ENCODE peak calls at places on chromosomes 11 and 22, in ten cellular contexts. One of them, this sample, is unnamed. For H3K36me3 and H3K4me1, the result is how much of the 10 kb centered on the place peaks cover.

GRCh38 chr11:96567193-96567592 is 177.4 kb downstream of the JRKL start:
- DNase-seq in tibial artery: no peak
- DNase-seq in fibroblast of lung: peak
- DNase-seq in IMR-90: no peak
- DNase-seq in OCI-LY7: no peak
- DNase-seq in upper lobe of right lung: no peak
- DNase-seq in adrenal gland: no peak
- DNase-seq in GM23338: peak
- DNase-seq in uterus: no peak
- DNase-seq in ovary: no peak
- DNase-seq in this sample: no peak

GRCh38 chr11:662689-663274 is 25.7 kb downstream of the DRD4 start:
- DNase-seq in uterus: peak
- DNase-seq in upper lobe of right lung: peak
- DNase-seq in OCI-LY7: peak
- DNase-seq in ovary: peak
- DNase-seq in IMR-90: peak
- DNase-seq in adrenal gland: peak
- DNase-seq in fibroblast of lung: peak
- DNase-seq in tibial artery: no peak
- DNase-seq in GM23338: peak
- DNase-seq in this sample: peak

GRCh38 chr11:26842458-26842841 is 120.6 kb upstream of the SLC5A12 start:
- DNase-seq in OCI-LY7: no peak
- DNase-seq in ovary: no peak
- DNase-seq in GM23338: no peak
- DNase-seq in tibial artery: no peak
- DNase-seq in upper lobe of right lung: no peak
- DNase-seq in IMR-90: peak
- DNase-seq in adrenal gland: no peak
- DNase-seq in uterus: peak
- DNase-seq in fibroblast of lung: peak
- DNase-seq in this sample: no peak

GRCh38 chr11:125162743-125163142 is 1.8 kb upstream of the PKNOX2 start:
- DNase-seq in OCI-LY7: no peak
- DNase-seq in tibial artery: no peak
- DNase-seq in upper lobe of right lung: no peak
- DNase-seq in ovary: no peak
- DNase-seq in IMR-90: no peak
- DNase-seq in GM23338: peak
- DNase-seq in fibroblast of lung: no peak
- DNase-seq in uterus: no peak
- DNase-seq in adrenal gland: no peak
- DNase-seq in this sample: no peak

GRCh38 chr22:49021097-49021925 is 806.4 kb downstream of the BRD1 start:
- DNase-seq in fibroblast of lung: no peak
- DNase-seq in IMR-90: no peak
- DNase-seq in GM23338: no peak
- DNase-seq in OCI-LY7: no peak
- DNase-seq in tibial artery: peak
- DNase-seq in ovary: no peak
- DNase-seq in uterus: peak
- DNase-seq in adrenal gland: no peak
- DNase-seq in upper lobe of right lung: peak
- DNase-seq in this sample: no peak

GRCh38 chr11:78822931-78823423 is 248.3 kb upstream of the NARS2 start:
- DNase-seq in adrenal gland: no peak
- DNase-seq in ovary: no peak
- DNase-seq in GM23338: no peak
- DNase-seq in fibroblast of lung: no peak
- DNase-seq in tibial artery: no peak
- DNase-seq in IMR-90: no peak
- DNase-seq in uterus: no peak
- DNase-seq in OCI-LY7: no peak
- DNase-seq in upper lobe of right lung: peak
- DNase-seq in this sample: no peak

GRCh38 chr11:131079036-131079435 is 162.8 kb upstream of the SNX19 start:
- DNase-seq in IMR-90: peak
- DNase-seq in ovary: no peak
- DNase-seq in tibial artery: no peak
- DNase-seq in upper lobe of right lung: no peak
- DNase-seq in adrenal gland: no peak
- DNase-seq in uterus: no peak
- DNase-seq in fibroblast of lung: no peak
- DNase-seq in GM23338: no peak
- DNase-seq in OCI-LY7: no peak
- DNase-seq in this sample: no peak

GRCh38 chr11:64173616-64174355 is 7.9 kb upstream of the MACROD1 start:
- DNase-seq in IMR-90: peak
- DNase-seq in adrenal gland: no peak
- DNase-seq in upper lobe of right lung: no peak
- DNase-seq in OCI-LY7: no peak
- DNase-seq in tibial artery: no peak
- DNase-seq in uterus: no peak
- DNase-seq in GM23338: no peak
- DNase-seq in ovary: no peak
- DNase-seq in fibroblast of lung: no peak
- DNase-seq in this sample: no peak

GRCh38 chr22:17152340-17152739 is 6.7 kb downstream of the HDHD5 start:
- DNase-seq in OCI-LY7: no peak
- DNase-seq in GM23338: no peak
- DNase-seq in uterus: no peak
- DNase-seq in tibial artery: no peak
- DNase-seq in fibroblast of lung: no peak
- DNase-seq in IMR-90: no peak
- DNase-seq in ovary: no peak
- DNase-seq in adrenal gland: peak
- DNase-seq in upper lobe of right lung: no peak
- DNase-seq in this sample: no peak

GRCh38 chr11:100830295-100830694 is 143.2 kb downstream of the ARHGAP42 start:
- DNase-seq in upper lobe of right lung: no peak
- DNase-seq in GM23338: no peak
- DNase-seq in tibial artery: no peak
- DNase-seq in OCI-LY7: no peak
- DNase-seq in adrenal gland: no peak
- DNase-seq in IMR-90: no peak
- DNase-seq in ovary: no peak
- DNase-seq in uterus: no peak
- DNase-seq in fibroblast of lung: no peak
- DNase-seq in this sample: no peak

GRCh38 chr22:24994070-24994763 is 41.7 kb downstream of the KIAA1671 start:
- DNase-seq in OCI-LY7: no peak
- DNase-seq in uterus: no peak
- DNase-seq in upper lobe of right lung: no peak
- DNase-seq in GM23338: peak
- DNase-seq in adrenal gland: no peak
- DNase-seq in fibroblast of lung: no peak
- DNase-seq in tibial artery: no peak
- DNase-seq in IMR-90: no peak
- DNase-seq in ovary: no peak
- DNase-seq in this sample: no peak

GRCh38 chr22:33542153-33542552 is 378.1 kb downstream of the LARGE1 start:
- DNase-seq in upper lobe of right lung: no peak
- DNase-seq in IMR-90: no peak
- DNase-seq in GM23338: no peak
- DNase-seq in fibroblast of lung: no peak
- DNase-seq in tibial artery: no peak
- DNase-seq in ovary: no peak
- DNase-seq in uterus: peak
- DNase-seq in OCI-LY7: no peak
- DNase-seq in adrenal gland: no peak
- DNase-seq in this sample: no peak

GRCh38 chr11:34395916-34396555 is 38.2 kb upstream of the ABTB2 start:
- DNase-seq in ovary: no peak
- DNase-seq in fibroblast of lung: peak
- DNase-seq in GM23338: no peak
- DNase-seq in upper lobe of right lung: no peak
- DNase-seq in OCI-LY7: no peak
- DNase-seq in IMR-90: peak
- DNase-seq in uterus: no peak
- DNase-seq in tibial artery: no peak
- DNase-seq in adrenal gland: no peak
- DNase-seq in this sample: no peak

GRCh38 chr11:14081541-14082211 is 119.2 kb downstream of the SPON1 start:
- DNase-seq in fibroblast of lung: no peak
- DNase-seq in adrenal gland: no peak
- DNase-seq in OCI-LY7: no peak
- DNase-seq in IMR-90: no peak
- DNase-seq in uterus: peak
- DNase-seq in upper lobe of right lung: no peak
- DNase-seq in GM23338: no peak
- DNase-seq in ovary: no peak
- DNase-seq in tibial artery: no peak
- DNase-seq in this sample: no peak

GRCh38 chr22:32994046-32994827 is 63.9 kb downstream of the SYN3 start:
- DNase-seq in upper lobe of right lung: no peak
- DNase-seq in GM23338: peak
- DNase-seq in OCI-LY7: no peak
- DNase-seq in IMR-90: no peak
- DNase-seq in tibial artery: no peak
- DNase-seq in adrenal gland: no peak
- DNase-seq in fibroblast of lung: no peak
- DNase-seq in uterus: no peak
- DNase-seq in ovary: no peak
- DNase-seq in this sample: no peak

GRCh38 chr22:35418726-35419125 is 18.8 kb downstream of the MCM5 start:
- DNase-seq in ovary: no peak
- DNase-seq in upper lobe of right lung: no peak
- DNase-seq in GM23338: no peak
- DNase-seq in OCI-LY7: no peak
- DNase-seq in IMR-90: no peak
- DNase-seq in uterus: no peak
- DNase-seq in tibial artery: no peak
- DNase-seq in fibroblast of lung: no peak
- DNase-seq in adrenal gland: no peak
- DNase-seq in this sample: no peak
- H3K36me3 ChIP-seq in ovary: under half
- H3K36me3 ChIP-seq in upper lobe of right lung: half or more
- H3K36me3 ChIP-seq in GM23338: half or more
- H3K36me3 ChIP-seq in OCI-LY7: half or more
- H3K36me3 ChIP-seq in IMR-90: under half
- H3K36me3 ChIP-seq in uterus: under half
- H3K36me3 ChIP-seq in tibial artery: half or more
- H3K36me3 ChIP-seq in fibroblast of lung: under half
- H3K36me3 ChIP-seq in adrenal gland: under half
- H3K36me3 ChIP-seq in this sample: half or more

DNA sequence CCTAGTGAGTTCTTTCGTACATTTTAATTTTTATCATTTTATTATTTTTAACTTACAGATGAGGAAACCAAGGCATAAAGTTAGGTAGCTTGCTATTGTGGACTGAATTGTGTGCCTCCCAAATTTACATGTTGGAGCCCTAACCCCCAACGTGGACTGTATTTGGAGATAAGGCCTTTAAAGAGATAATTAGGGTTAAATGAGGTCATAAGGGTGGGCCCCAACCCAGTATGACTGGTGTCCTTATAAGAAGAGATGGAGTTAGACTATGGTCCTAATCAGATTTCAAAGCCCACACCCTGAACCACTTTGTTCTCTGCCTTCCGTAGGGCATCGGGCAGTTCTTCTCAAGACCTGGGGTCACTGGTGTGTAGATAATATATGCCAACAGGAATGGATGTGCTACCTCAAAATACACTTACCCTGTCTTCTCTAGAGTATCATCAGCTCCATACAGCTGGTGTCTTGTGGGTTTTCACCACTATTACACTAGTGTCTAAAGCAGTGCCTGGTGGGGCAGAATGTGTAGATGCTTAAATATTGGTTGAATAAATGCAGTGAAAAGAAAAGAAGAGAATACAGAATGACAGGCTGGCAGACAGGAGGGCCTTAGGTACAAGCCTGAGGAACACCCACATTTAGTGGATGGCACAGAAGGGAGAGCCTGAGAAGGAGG is 20.1 kb upstream of the RAG2 start:
- DNase-seq in GM23338: no peak
- DNase-seq in fibroblast of lung: no peak
- DNase-seq in ovary: no peak
- DNase-seq in adrenal gland: no peak
- DNase-seq in IMR-90: no peak
- DNase-seq in uterus: no peak
- DNase-seq in tibial artery: no peak
- DNase-seq in OCI-LY7: no peak
- DNase-seq in upper lobe of right lung: no peak
- DNase-seq in this sample: no peak
- H3K4me1 ChIP-seq in GM23338: under half
- H3K4me1 ChIP-seq in fibroblast of lung: under half
- H3K4me1 ChIP-seq in ovary: under half
- H3K4me1 ChIP-seq in adrenal gland: under half
- H3K4me1 ChIP-seq in IMR-90: under half
- H3K4me1 ChIP-seq in uterus: under half
- H3K4me1 ChIP-seq in tibial artery: under half
- H3K4me1 ChIP-seq in OCI-LY7: under half
- H3K4me1 ChIP-seq in upper lobe of right lung: under half
- H3K4me1 ChIP-seq in this sample: under half

DNA sequence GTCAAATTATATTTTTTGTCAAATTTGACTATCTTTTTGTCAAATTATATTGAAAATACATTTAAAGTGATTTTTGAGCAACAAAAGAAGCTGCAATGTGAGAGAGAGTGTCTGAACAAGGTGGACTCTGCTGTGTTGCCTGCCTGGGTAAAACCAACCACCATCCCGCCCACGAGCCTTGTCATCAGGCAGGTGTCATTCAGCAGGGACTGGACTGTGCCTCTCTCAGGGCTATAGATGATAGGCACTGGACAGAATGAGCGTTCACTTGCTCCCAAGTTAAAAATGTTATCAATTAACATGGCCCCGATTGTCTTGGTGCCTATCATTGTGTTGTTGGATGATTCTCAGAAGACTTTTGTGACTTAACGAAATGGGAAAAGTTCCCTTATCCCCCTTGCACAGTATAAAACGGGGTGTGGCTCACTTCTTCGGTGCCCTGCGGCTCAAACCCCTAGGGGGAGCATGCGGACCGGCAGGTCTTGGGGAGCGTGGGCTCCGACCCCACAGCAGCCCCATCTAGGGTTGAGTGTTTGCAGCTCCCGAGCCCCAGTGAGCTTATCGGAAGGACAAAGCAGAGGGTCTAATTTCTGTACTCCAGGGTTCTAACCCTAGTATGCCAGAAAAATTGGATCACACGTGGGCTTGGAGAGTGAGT is 1.7 kb downstream of the APOL5 start:
- DNase-seq in uterus: no peak
- DNase-seq in tibial artery: no peak
- DNase-seq in ovary: no peak
- DNase-seq in upper lobe of right lung: no peak
- DNase-seq in fibroblast of lung: no peak
- DNase-seq in adrenal gland: no peak
- DNase-seq in OCI-LY7: no peak
- DNase-seq in IMR-90: no peak
- DNase-seq in GM23338: peak
- DNase-seq in this sample: no peak
- TF ChIP-seq CTCF in uterus: no peak
- TF ChIP-seq CTCF in tibial artery: no peak
- TF ChIP-seq CTCF in ovary: no peak
- TF ChIP-seq CTCF in upper lobe of right lung: no peak
- TF ChIP-seq CTCF in fibroblast of lung: peak
- TF ChIP-seq CTCF in adrenal gland: no peak
- TF ChIP-seq CTCF in OCI-LY7: peak
- TF ChIP-seq CTCF in IMR-90: no peak
- TF ChIP-seq CTCF in GM23338: peak
- TF ChIP-seq CTCF in this sample: no peak

GRCh38 chr11:65617136-65617850 is 1.7 kb downstream of the PCNX3 start:
- DNase-seq in IMR-90: no peak
- DNase-seq in upper lobe of right lung: no peak
- DNase-seq in ovary: no peak
- DNase-seq in tibial artery: peak
- DNase-seq in GM23338: no peak
- DNase-seq in fibroblast of lung: no peak
- DNase-seq in uterus: no peak
- DNase-seq in adrenal gland: no peak
- DNase-seq in OCI-LY7: peak
- DNase-seq in this sample: no peak
- H3K36me3 ChIP-seq in IMR-90: under half
- H3K36me3 ChIP-seq in upper lobe of right lung: under half
- H3K36me3 ChIP-seq in ovary: under half
- H3K36me3 ChIP-seq in tibial artery: under half
- H3K36me3 ChIP-seq in GM23338: under half
- H3K36me3 ChIP-seq in fibroblast of lung: under half
- H3K36me3 ChIP-seq in uterus: under half
- H3K36me3 ChIP-seq in adrenal gland: under half
- H3K36me3 ChIP-seq in OCI-LY7: half or more
- H3K36me3 ChIP-seq in this sample: under half